ENCODE peak calls at places on chromosomes 5 and 9, in eight cellular contexts. G is fibroblast of lung, O is HCT116, P is GM23248, S is H1, U is hepatocyte, E is GM23338, K is astrocyte. D is an unnamed sample.

GRCh38 chr9:89359018-89359417 is 40.7 kb downstream of the SECISBP2 start:
- DNase-seq in S (no peak), E (no peak), O (no peak), U (no peak), G (peak; percentile 6), P (no peak), K (no peak), D (no peak)

GRCh38 chr9:121189660-121190059 is 12.0 kb downstream of the RAB14 start:
- DNase-seq in U (no peak), P (no peak), G (no peak), O (no peak), S (no peak), K (no peak), E (no peak), D (no peak)

GRCh38 chr5:91296691-91297143 is 86.4 kb downstream of the ARRDC3 start:
- DNase-seq in O (no peak), K (peak; percentile 87), P (peak; percentile 93), E (no peak), S (no peak), G (peak; percentile 84), U (no peak), D (no peak)

GRCh38 chr5:53334431-53334941 is 145.9 kb upstream of the FST start:
- DNase-seq in E (no peak), S (no peak), G (peak; percentile 85), O (no peak), K (peak; percentile 82), P (peak; percentile 90), U (no peak), D (no peak)

GRCh38 chr9:124779368-124780059 is 2.6 kb downstream of the OLFML2A start:
- DNase-seq in U (peak; percentile 64), G (peak; percentile 97), K (peak; percentile 96), O (no peak), P (peak; percentile 80), S (no peak), E (peak; percentile 84), D (peak; percentile 58)

GRCh38 chr9:116464987-116465571 is 222.0 kb upstream of the TRIM32 start:
- DNase-seq in O (no peak), E (no peak), P (no peak), S (no peak), U (no peak), G (no peak), K (no peak), D (no peak)

GRCh38 chr5:1318659-1319251 is 23.9 kb upstream of the TERT start:
- DNase-seq in U (no peak), G (no peak), S (no peak), P (no peak), K (no peak), E (no peak), O (no peak), D (no peak)

GRCh38 chr9:107008447-107008846 is 145.5 kb downstream of the ZNF462 start:
- DNase-seq in U (no peak), K (no peak), G (no peak), E (no peak), P (no peak), O (no peak), S (no peak), D (no peak)

GRCh38 chr5:150286820-150287219 is 2.8 kb downstream of the CAMK2A start:
- DNase-seq in K (no peak), S (no peak), P (no peak), G (no peak), E (peak; percentile 83), O (peak; percentile 35), U (peak; percentile 57), D (no peak)

GRCh38 chr9:106864533-106865143 is 1.7 kb downstream of the ZNF462 start:
- DNase-seq in P (peak; percentile 56), E (no peak), G (peak; percentile 62), S (no peak), U (peak; percentile 44), O (no peak), K (peak; percentile 56), D (peak; percentile 39)

GRCh38 chr5:150125334-150125733 is 30.3 kb downstream of the PDGFRB start:
- DNase-seq in U (no peak), P (no peak), G (no peak), O (no peak), K (no peak), E (no peak), S (no peak), D (no peak)

GRCh38 chr5:59709833-59710232 is 183.7 kb downstream of the PDE4D start:
- DNase-seq in U (peak; percentile 24), S (no peak), P (peak; percentile 79), K (peak; percentile 87), O (no peak), G (peak; percentile 88), E (no peak), D (peak; percentile 70)

GRCh38 chr5:160432188-160432587 is 10.5 kb downstream of the PTTG1 start:
- DNase-seq in K (no peak), E (no peak), U (no peak), P (no peak), S (no peak), O (no peak), G (no peak), D (no peak)

GRCh38 chr9:72524820-72525539 is 3.6 kb downstream of the TMC1 start:
- DNase-seq in K (peak; percentile 100), O (peak; percentile 81), E (peak; percentile 38), U (peak; percentile 86), G (peak; percentile 100), S (peak; percentile 70), P (peak; percentile 98), D (peak; percentile 54)

GRCh38 chr5:79107020-79107796 is 4.4 kb upstream of the BHMT start:
- DNase-seq in E (no peak), S (no peak), G (peak; percentile 24), K (peak; percentile 19), U (peak; percentile 45), O (no peak), P (peak; percentile 47), D (no peak)

GRCh38 chr5:102958481-102959011 is 161.4 kb downstream of the GIN1 start:
- DNase-seq in G (peak; percentile 65), S (no peak), E (no peak), U (peak; percentile 7), K (peak; percentile 61), O (peak; percentile 45), P (peak; percentile 77), D (peak; percentile 36)

DNA sequence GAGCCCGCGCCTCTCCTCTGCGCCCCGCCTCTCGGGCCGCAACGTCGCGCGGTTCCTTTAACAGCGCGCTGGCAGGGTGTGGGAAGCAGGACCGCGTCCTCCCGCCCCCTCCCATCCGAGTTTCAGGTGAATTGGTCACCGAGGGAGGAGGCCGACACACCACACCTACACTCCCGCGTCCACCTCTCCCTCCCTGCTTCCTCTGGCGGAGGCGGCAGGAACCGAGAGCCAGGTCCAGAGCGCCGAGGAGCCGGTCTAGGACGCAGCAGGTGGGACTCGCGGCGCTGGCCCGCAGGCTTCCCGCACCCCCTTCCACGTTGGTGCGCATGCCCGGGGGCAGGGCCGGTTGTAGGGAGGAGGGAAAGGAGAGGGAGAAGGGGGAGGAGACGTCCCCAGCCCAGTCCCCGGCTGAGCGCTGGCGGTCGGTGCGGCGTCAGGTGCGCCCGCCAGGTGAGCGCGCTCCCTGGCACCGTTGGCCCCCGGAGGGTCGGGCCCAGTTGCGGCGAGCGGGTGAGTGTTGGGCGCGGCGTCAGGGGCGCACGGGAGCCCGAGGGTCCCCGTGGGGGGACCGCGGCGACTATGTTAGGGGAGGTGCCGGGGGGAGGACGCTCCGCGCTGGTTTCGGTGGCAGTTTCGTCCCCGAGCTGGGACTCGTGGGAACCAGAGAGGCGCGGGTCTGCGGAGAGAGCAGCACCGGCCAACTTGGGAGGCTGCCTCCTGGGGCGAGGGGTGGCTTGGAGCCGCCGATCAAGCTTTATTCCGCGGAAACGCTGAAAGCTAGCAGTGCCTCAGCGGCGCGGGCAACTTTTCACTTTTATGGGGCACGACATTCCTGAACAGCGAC is at the start of gene OCLN:
- DNase-seq in E (peak; percentile 95), G (peak; percentile 30), O (peak; percentile 81), S (peak; percentile 74), U (peak; percentile 90), P (peak; percentile 45), K (no peak), D (peak; percentile 81)
- TF ChIP-seq EZH2 in E (no peak), G (no peak), O (no peak), S (no peak), U (no peak), P (no peak), K (peak; percentile 56), D (no peak)

GRCh38 chr9:127934986-127935385 is 2.7 kb downstream of the DPM2 start:
- DNase-seq in G (no peak), O (no peak), P (no peak), E (no peak), S (no peak), U (no peak), K (no peak), D (no peak)
- H3K4me1 ChIP-seq in G (peaks cover 25% of the 10 kb centered on the region), O (peaks cover 39% of the 10 kb centered on the region), P (peaks cover 38% of the 10 kb centered on the region), E (peaks cover 28% of the 10 kb centered on the region), S (peaks cover 18% of the 10 kb centered on the region), U (peaks cover 28% of the 10 kb centered on the region), K (peaks cover 40% of the 10 kb centered on the region), D (peaks cover 23% of the 10 kb centered on the region)

GRCh38 chr9:129898205-129898604 is 62.9 kb downstream of the USP20 start:
- DNase-seq in S (no peak), G (peak; percentile 33), O (no peak), U (no peak), E (peak; percentile 44), P (peak; percentile 39), K (no peak), D (peak; percentile 65)
- H3K36me3 ChIP-seq in S (peaks cover 16% of the 10 kb centered on the region), G (peaks cover 5% of the 10 kb centered on the region), O (no peaks in the 10 kb centered on the region), U (no peaks in the 10 kb centered on the region), E (peaks cover 4% of the 10 kb centered on the region), P (peaks cover 6% of the 10 kb centered on the region), K (peaks cover 3% of the 10 kb centered on the region), D (peaks cover 94% of the 10 kb centered on the region)

GRCh38 chr5:80164799-80165198 is 91.0 kb downstream of the SERINC5 start:
- DNase-seq in K (no peak), S (no peak), O (no peak), G (no peak), E (no peak), U (no peak), P (no peak), D (no peak)

GRCh38 chr5:80172067-80172690 is 83.7 kb downstream of the SERINC5 start:
- DNase-seq in S (no peak), P (no peak), E (no peak), U (no peak), O (no peak), G (peak; percentile 67), K (peak; percentile 56), D (no peak)

GRCh38 chr5:80165430-80165829 is 90.4 kb downstream of the SERINC5 start:
- DNase-seq in U (peak; percentile 30), E (no peak), O (no peak), P (no peak), S (no peak), K (no peak), G (peak; percentile 9), D (no peak)

GRCh38 chr5:80170117-80170535 is 85.7 kb downstream of the SERINC5 start:
- DNase-seq in O (no peak), S (no peak), P (no peak), G (no peak), U (no peak), E (no peak), K (no peak), D (no peak)

GRCh38 chr5:80168388-80169028 is 87.3 kb downstream of the SERINC5 start:
- DNase-seq in O (no peak), P (no peak), G (no peak), E (no peak), S (no peak), U (no peak), K (no peak), D (no peak)
- TF ChIP-seq EZH2 in O (no peak), P (no peak), G (no peak), E (no peak), S (no peak), U (no peak), K (no peak), D (no peak)

D was measured in A673.